ENCODE peak calls at places on chromosomes 7 and 10, in nine cellular contexts. R is GM23338, P is suprapubic skin, T is sigmoid colon, U is HepG2, H is stomach, Y is prostate gland, E is HCT116, B is transverse colon. S is an unnamed sample. For H3K27me3 and H3K4me1, the result is how much of the 10 kb centered on the place peaks cover.

GRCh38 chr7:124162667-124163066 is 129.8 kb upstream of the TMEM229A start:
- DNase-seq in H (no peak), B (no peak), U (no peak), Y (no peak), P (no peak), T (no peak), E (no peak), R (no peak), S (no peak)

GRCh38 chr10:96683065-96683464 is 37.2 kb downstream of the PIK3AP1 start:
- DNase-seq in U (no peak), B (no peak), P (no peak), T (no peak), E (no peak), Y (no peak), R (no peak), H (no peak), S (no peak)

GRCh38 chr10:132321726-132322125 is 10.3 kb upstream of the LRRC27 start:
- DNase-seq in B (no peak), P (no peak), U (no peak), T (peak), R (no peak), Y (no peak), E (no peak), H (no peak), S (no peak)

GRCh38 chr7:123433665-123434064 is 100.7 kb downstream of the IQUB start:
- DNase-seq in E (no peak), Y (no peak), R (no peak), H (no peak), T (no peak), B (no peak), U (no peak), P (no peak), S (no peak)

GRCh38 chr7:16813232-16813616 is 8.4 kb upstream of the AGR2 start:
- DNase-seq in P (no peak), B (no peak), Y (peak), R (no peak), E (no peak), T (no peak), H (no peak), U (no peak), S (no peak)

GRCh38 chr10:92760609-92761008 is 70.9 kb downstream of the HHEX start:
- DNase-seq in Y (no peak), E (no peak), R (no peak), P (no peak), B (no peak), T (no peak), U (no peak), H (no peak), S (no peak)

GRCh38 chr10:132078746-132079345 is 13.1 kb downstream of the JAKMIP3 start:
- DNase-seq in U (no peak), E (no peak), B (no peak), H (no peak), R (peak), P (peak), Y (no peak), T (no peak), S (no peak)

GRCh38 chr7:107077699-107078516 is 33.4 kb downstream of the PRKAR2B start:
- DNase-seq in H (no peak), R (no peak), T (no peak), U (no peak), B (no peak), E (peak), P (no peak), Y (no peak), S (no peak)

GRCh38 chr7:88317422-88317821 is 10.7 kb upstream of the STEAP4 start:
- DNase-seq in B (no peak), T (no peak), U (no peak), E (no peak), Y (no peak), R (no peak), P (no peak), H (no peak), S (no peak)

GRCh38 chr7:148711191-148712102 is 12.7 kb downstream of the CUL1 start:
- DNase-seq in U (no peak), E (no peak), P (no peak), B (no peak), H (no peak), R (no peak), Y (no peak), T (no peak), S (no peak)

GRCh38 chr7:149818536-149818840 is 19.7 kb upstream of the ZNF862 start:
- DNase-seq in R (no peak), H (no peak), T (no peak), Y (no peak), B (no peak), E (no peak), P (no peak), U (no peak), S (no peak)

GRCh38 chr7:113071465-113071864 is 15.2 kb downstream of the GPR85 start:
- DNase-seq in E (no peak), R (no peak), U (no peak), T (no peak), Y (no peak), B (peak), P (no peak), H (no peak), S (no peak)

GRCh38 chr7:46558482-46559193 is 637.6 kb upstream of the IGFBP3 start:
- DNase-seq in Y (no peak), H (no peak), E (no peak), U (no peak), P (no peak), T (no peak), R (no peak), B (no peak), S (no peak)

GRCh38 chr10:30818010-30818660 is 188.6 kb upstream of the LYZL2 start:
- DNase-seq in U (no peak), H (peak), Y (no peak), E (no peak), R (no peak), T (peak), P (no peak), B (no peak), S (no peak)

GRCh38 chr7:106287786-106288185 is 3.0 kb upstream of the NAMPT start:
- DNase-seq in Y (no peak), P (no peak), R (no peak), B (peak), E (no peak), T (no peak), U (no peak), H (peak), S (no peak)

GRCh38 chr10:86632951-86633350 is 21.4 kb upstream of the OPN4 start:
- DNase-seq in H (no peak), Y (no peak), U (peak), T (no peak), P (no peak), R (no peak), E (no peak), B (no peak), S (no peak)

GRCh38 chr7:77885155-77885554 is 86.6 kb downstream of the PHTF2 start:
- DNase-seq in H (no peak), Y (no peak), R (no peak), T (no peak), E (no peak), P (no peak), U (no peak), B (no peak), S (no peak)

GRCh38 chr7:142812437-142813215 is 41.9 kb downstream of the PRSS2 start:
- DNase-seq in H (no peak), P (no peak), U (no peak), B (no peak), R (no peak), T (no peak), Y (no peak), E (no peak), S (no peak)

GRCh38 chr10:12396093-12396492 is 46.7 kb downstream of the CAMK1D start:
- DNase-seq in T (no peak), Y (no peak), H (no peak), E (no peak), P (peak), B (no peak), U (no peak), R (no peak), S (no peak)

GRCh38 chr10:93576888-93577287 is 10.4 kb downstream of the FFAR4 start:
- DNase-seq in B (peak), H (no peak), R (no peak), T (no peak), U (no peak), P (no peak), E (no peak), Y (peak), S (peak)

GRCh38 chr7:84113906-84114875 is 80.4 kb downstream of the SEMA3A start:
- DNase-seq in H (no peak), Y (no peak), R (no peak), B (no peak), T (no peak), E (no peak), U (no peak), P (no peak), S (no peak)

GRCh38 chr10:110850990-110851389 is 20.7 kb upstream of the PDCD4 start:
- DNase-seq in P (no peak), U (no peak), B (no peak), R (no peak), H (no peak), Y (no peak), T (peak), E (no peak), S (no peak)

GRCh38 chr10:35096312-35096711 is 6.2 kb upstream of the CUL2 start:
- DNase-seq in T (no peak), E (no peak), H (no peak), R (no peak), B (no peak), U (no peak), P (no peak), Y (no peak), S (no peak)

GRCh38 chr7:152968003-152968402 is 208.5 kb downstream of the ACTR3B start:
- DNase-seq in B (no peak), H (no peak), U (no peak), T (no peak), E (no peak), Y (no peak), R (no peak), P (no peak), S (no peak)

GRCh38 chr10:78377362-78377761 is 343.7 kb downstream of the RPS24 start:
- DNase-seq in T (no peak), B (no peak), R (no peak), P (no peak), E (no peak), U (no peak), H (no peak), Y (no peak), S (no peak)

GRCh38 chr7:143148651-143149050 is 16.8 kb downstream of the PIP start:
- DNase-seq in B (no peak), P (no peak), E (no peak), U (no peak), Y (no peak), H (no peak), T (no peak), R (no peak), S (no peak)

GRCh38 chr10:14571866-14572507 is 202.7 kb downstream of the FAM107B start:
- DNase-seq in U (peak), B (no peak), R (no peak), P (no peak), T (no peak), E (no peak), H (peak), Y (peak), S (no peak)

GRCh38 chr10:112519129-112519761 is 72.2 kb downstream of the VTI1A start:
- DNase-seq in H (no peak), E (peak), Y (no peak), U (no peak), P (no peak), R (no peak), B (peak), T (no peak), S (no peak)

GRCh38 chr10:116461680-116462079 is 34.0 kb downstream of the PNLIPRP3 start:
- DNase-seq in U (no peak), R (no peak), H (no peak), Y (no peak), B (no peak), P (no peak), E (no peak), T (no peak), S (no peak)

GRCh38 chr10:102657984-102658724 is 13.9 kb downstream of the TRIM8 start:
- DNase-seq in Y (peak), E (no peak), B (peak), H (peak), T (peak), R (no peak), P (no peak), U (no peak), S (no peak)

GRCh38 chr7:153529100-153529499 is 523.1 kb upstream of the DPP6 start:
- DNase-seq in P (no peak), U (no peak), H (no peak), E (no peak), B (no peak), R (no peak), Y (no peak), T (peak), S (no peak)

GRCh38 chr7:148084138-148084537 is 506.4 kb upstream of the C7orf33 start:
- DNase-seq in Y (peak), T (no peak), U (peak), P (no peak), H (peak), B (peak), E (peak), R (peak), S (peak)

DNA sequence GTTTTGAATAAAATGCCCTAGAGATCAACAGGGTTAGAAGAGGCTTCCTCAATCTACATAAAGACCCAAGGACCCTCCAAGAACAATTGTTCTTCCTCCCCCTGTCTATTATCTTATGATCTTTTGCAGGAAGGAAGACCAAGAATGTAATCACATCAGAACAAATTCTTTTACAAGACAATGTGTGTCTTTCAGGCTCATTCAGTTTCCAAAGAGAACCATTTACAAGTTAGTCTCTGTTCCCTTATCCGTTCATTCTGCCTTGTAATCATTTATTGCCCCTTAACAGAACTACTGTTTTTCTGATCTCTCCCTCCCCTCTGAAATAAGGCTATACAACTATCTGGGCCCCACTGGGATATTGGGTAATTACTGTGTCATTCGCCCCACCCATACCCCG is 5.6 kb upstream of the MKRN1 start:
- DNase-seq in B (no peak), R (peak), E (no peak), H (no peak), Y (no peak), T (no peak), P (no peak), U (no peak), S (no peak)
- H3K27me3 ChIP-seq in B (under half), R (under half), E (under half), H (under half), Y (under half), T (under half), P (under half), U (under half), S (under half)

GRCh38 chr10:6406220-6407033 is 173.6 kb downstream of the PRKCQ start:
- DNase-seq in R (peak), E (peak), B (no peak), H (no peak), P (no peak), Y (no peak), U (peak), T (no peak), S (no peak)

GRCh38 chr10:6409982-6410694 is 169.9 kb downstream of the PRKCQ start:
- DNase-seq in P (no peak), U (no peak), R (peak), B (peak), Y (no peak), E (no peak), H (no peak), T (no peak), S (no peak)

GRCh38 chr10:6410830-6411229 is 169.2 kb downstream of the PRKCQ start:
- DNase-seq in B (no peak), U (no peak), Y (no peak), R (no peak), T (no peak), H (no peak), P (no peak), E (no peak), S (no peak)

GRCh38 chr10:6407034-6407721 is 172.9 kb downstream of the PRKCQ start:
- DNase-seq in T (no peak), Y (no peak), E (no peak), U (no peak), R (no peak), B (no peak), H (no peak), P (no peak), S (no peak)

GRCh38 chr10:6408799-6409198 is 171.3 kb downstream of the PRKCQ start:
- DNase-seq in T (no peak), U (no peak), Y (no peak), E (no peak), P (no peak), R (no peak), B (no peak), H (no peak), S (no peak)
- TF ChIP-seq POLR2AphosphoS5 in T (no peak), U (no peak), Y (no peak), E (no peak), P (no peak), R (no peak), B (no peak), H (no peak), S (no peak)

DNA sequence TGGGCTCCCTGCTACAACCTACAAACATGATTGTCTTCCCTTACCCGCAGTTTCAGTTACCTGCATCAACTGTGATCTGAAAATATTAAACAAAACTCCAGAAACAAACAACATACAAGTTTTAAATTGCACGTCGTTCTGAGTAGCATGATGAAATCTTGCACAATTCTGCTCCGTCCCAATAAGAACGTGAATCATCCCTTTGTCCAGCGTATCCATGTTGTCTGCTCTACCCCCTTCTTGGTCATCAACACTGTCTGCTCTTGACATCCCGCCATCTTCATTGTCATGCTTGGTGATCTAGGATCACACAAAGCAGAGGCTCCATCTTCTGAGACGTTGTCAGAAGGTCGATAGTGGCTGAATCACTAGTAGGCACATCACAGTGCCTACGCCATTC is 53.9 kb downstream of the ACADSB start:
- DNase-seq in P (no peak), H (no peak), R (no peak), E (no peak), Y (no peak), B (no peak), T (no peak), U (no peak), S (no peak)
- H3K4me1 ChIP-seq in P (under half), H (under half), R (under half), E (under half), Y (under half), B (under half), T (under half), U (under half), S (under half)

DNA sequence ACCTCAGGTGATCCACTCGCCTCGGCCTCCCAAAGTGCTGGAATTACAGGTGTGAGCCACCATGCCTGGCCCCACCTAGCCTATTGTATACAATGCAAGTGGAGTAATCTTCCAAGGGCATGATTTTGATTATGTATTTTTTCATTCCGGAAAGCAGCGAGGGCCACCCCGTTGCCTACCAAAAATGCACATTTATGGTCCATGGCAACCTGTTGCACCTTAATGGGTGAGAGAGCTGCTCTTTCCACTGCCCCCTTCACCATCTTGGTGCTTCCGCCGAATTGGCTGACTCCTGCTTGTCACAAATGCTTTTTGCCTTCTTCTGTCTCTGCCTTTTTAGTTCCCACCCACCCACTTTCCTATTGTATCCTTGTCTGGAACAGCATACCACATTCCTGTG is 699.5 kb downstream of the LRMDA start:
- DNase-seq in U (no peak), E (no peak), T (no peak), Y (no peak), P (no peak), R (no peak), B (no peak), H (no peak), S (no peak)
- H3K27me3 ChIP-seq in U (under half), E (under half), T (under half), Y (under half), P (under half), R (under half), B (under half), H (under half), S (under half)

DNA sequence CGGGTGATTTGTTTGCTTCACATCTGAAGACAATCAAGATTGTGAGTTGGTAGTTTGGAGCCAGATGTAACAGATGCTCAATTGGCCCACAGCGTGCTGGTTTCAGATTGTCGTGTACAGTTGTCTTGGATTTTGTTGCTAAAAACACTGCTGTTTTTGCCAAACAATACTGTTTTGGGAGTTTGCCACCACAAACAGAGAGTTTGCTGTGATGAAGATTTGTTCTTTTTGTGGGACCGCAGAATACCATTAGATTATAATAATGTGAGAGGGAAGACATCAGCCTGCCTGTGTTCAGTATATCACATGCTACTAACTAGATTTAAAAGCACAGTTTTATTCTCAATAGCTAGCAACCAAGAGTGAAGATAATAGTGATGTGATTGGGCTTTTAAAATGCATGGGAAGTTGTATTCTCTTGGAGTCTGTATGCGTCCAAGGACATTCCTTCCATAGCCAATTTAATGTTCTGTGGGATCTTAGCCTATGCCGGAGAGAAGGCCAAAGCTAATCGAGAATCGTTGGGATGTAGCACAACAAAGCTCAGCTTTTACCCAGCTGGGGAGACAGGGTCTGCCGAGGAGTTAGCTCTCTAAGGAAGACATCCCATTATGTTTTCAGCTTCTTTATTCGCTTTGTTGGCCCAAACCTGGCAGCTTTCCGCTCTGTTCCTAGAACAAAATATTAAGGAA is 18.7 kb upstream of the ITGA8 start:
- DNase-seq in Y (no peak), E (no peak), P (no peak), H (no peak), B (no peak), U (no peak), T (no peak), R (no peak), S (no peak)
- TF ChIP-seq POLR2AphosphoS5 in Y (no peak), E (no peak), P (no peak), H (no peak), B (peak), U (no peak), T (peak), R (no peak), S (no peak)

DNA sequence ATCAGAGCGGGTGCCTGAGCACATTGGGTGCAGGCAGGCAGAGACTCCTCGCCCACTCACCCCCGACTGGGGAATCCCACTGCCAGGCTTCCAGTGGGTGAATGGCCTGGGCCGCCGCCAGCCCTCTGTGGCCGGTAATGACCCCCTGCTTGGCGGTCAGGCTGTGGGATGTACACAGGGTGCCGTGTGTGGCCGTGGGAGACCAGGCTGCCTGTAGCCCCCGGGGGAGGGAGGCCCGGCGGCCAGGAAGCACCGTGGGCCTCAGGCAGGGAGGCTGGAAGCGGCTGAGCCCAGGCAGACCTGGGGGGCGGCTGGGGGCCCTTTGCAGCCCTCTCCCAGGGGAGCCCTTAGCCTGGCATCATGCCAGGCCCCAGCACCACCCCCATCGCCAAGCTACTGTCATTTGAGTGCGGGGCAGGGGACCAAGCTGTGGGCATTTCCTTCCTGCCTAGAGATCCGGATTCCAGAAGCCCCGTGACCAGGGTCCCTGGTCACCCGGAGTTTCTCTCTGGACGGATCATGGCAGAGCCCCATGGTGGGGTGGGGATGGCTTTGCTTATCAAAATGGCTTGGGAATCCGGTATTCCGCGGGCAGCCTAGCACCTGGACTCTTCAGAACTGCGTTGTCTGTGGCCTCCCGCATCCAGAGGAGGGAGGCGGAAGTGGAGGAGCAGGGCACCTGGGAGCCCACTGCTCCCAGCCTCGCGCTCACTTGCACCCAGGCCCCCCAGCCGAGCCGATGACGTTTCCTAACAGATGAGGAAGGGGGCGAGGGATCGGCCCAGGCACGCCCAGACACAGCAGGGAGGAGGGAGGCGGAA is 1.1 kb downstream of the TTYH3 start:
- DNase-seq in H (peak), T (peak), Y (peak), B (peak), P (no peak), U (no peak), E (peak), R (no peak), S (no peak)
- H3K4me1 ChIP-seq in H (under half), T (half or more), Y (under half), B (half or more), P (half or more), U (half or more), E (under half), R (under half), S (under half)